ENCODE peak calls at places on chromosomes 7 and 10, in seven cellular contexts. K, B, I, N, R, U and Z are unnamed samples.

GRCh38 chr7:45574521-45575500 is 643 bp downstream of the ADCY1 start:
- DNase-seq in K (peak), B (no peak), I (no peak), N (no peak), R (no peak), U (peak), Z (peak)

GRCh38 chr10:29493697-29494096 is 141.1 kb downstream of the SVIL start:
- DNase-seq in K (no peak), B (no peak), I (no peak), N (no peak), R (no peak), U (no peak), Z (no peak)

GRCh38 chr10:121216295-121216694 is 365.1 kb downstream of the WDR11 start:
- DNase-seq in K (no peak), B (no peak), I (no peak), N (no peak), R (no peak), U (no peak), Z (no peak)

GRCh38 chr7:30251708-30252329 is 32.6 kb upstream of the ZNRF2 start:
- DNase-seq in K (no peak), B (no peak), I (no peak), N (no peak), R (no peak), U (no peak), Z (no peak)

GRCh38 chr10:59227136-59227673 is 50.8 kb downstream of the PHYHIPL start:
- DNase-seq in K (no peak), B (no peak), I (no peak), N (no peak), R (no peak), U (no peak), Z (no peak)

GRCh38 chr10:113539789-113540188 is 13.1 kb upstream of the HABP2 start:
- DNase-seq in K (no peak), B (no peak), I (no peak), N (no peak), R (peak), U (no peak), Z (no peak)

GRCh38 chr10:23158370-23158769 is 33.7 kb upstream of the PTF1A start:
- DNase-seq in K (peak), B (no peak), I (no peak), N (peak), R (peak), U (peak), Z (peak)

GRCh38 chr10:22475857-22476600 is 130.7 kb downstream of the SPAG6 start:
- DNase-seq in K (peak), B (no peak), I (no peak), N (no peak), R (peak), U (peak), Z (peak)

GRCh38 chr7:151993977-151994676 is 31.3 kb upstream of the GALNT11 start:
- DNase-seq in K (no peak), B (no peak), I (no peak), N (no peak), R (peak), U (no peak), Z (no peak)

GRCh38 chr7:73991522-73992103 is 36.4 kb upstream of the ELN start:
- DNase-seq in K (no peak), B (no peak), I (no peak), N (no peak), R (no peak), U (no peak), Z (no peak)

GRCh38 chr10:127907411-127908105 is 655 bp downstream of the PTPRE start:
- DNase-seq in K (no peak), B (no peak), I (no peak), N (no peak), R (peak), U (no peak), Z (no peak)

GRCh38 chr7:117012284-117013174 is 59.2 kb downstream of the ST7 start:
- DNase-seq in K (no peak), B (no peak), I (no peak), N (no peak), R (no peak), U (no peak), Z (no peak)

GRCh38 chr7:73742753-73743641 is 4.4 kb upstream of the ABHD11 start:
- DNase-seq in K (peak), B (peak), I (no peak), N (no peak), R (peak), U (no peak), Z (no peak)

GRCh38 chr7:29859491-29860180 is 53.3 kb downstream of the WIPF3 start:
- DNase-seq in K (no peak), B (no peak), I (no peak), N (no peak), R (no peak), U (no peak), Z (no peak)

GRCh38 chr7:158858592-158859503 is 2.5 kb downstream of the DYNC2I1 start:
- DNase-seq in K (no peak), B (no peak), I (no peak), N (no peak), R (no peak), U (no peak), Z (no peak)

GRCh38 chr10:12238821-12239220 is 42.8 kb downstream of the CDC123 start:
- DNase-seq in K (no peak), B (no peak), I (no peak), N (no peak), R (no peak), U (no peak), Z (no peak)

GRCh38 chr10:6151087-6151977 is 51.4 kb upstream of the PFKFB3 start:
- DNase-seq in K (peak), B (no peak), I (no peak), N (no peak), R (peak), U (peak), Z (peak)

GRCh38 chr7:69814421-69814962 is 216.2 kb downstream of the AUTS2 start:
- DNase-seq in K (peak), B (no peak), I (no peak), N (no peak), R (peak), U (no peak), Z (peak)

GRCh38 chr10:19816420-19817250 is at the start of gene PLXDC2:
- DNase-seq in K (peak), B (no peak), I (no peak), N (no peak), R (peak), U (peak), Z (peak)

GRCh38 chr7:91973632-91974031 is 33.0 kb downstream of the AKAP9 start:
- DNase-seq in K (no peak), B (no peak), I (no peak), N (no peak), R (no peak), U (no peak), Z (no peak)

GRCh38 chr10:11017575-11018425 is at the start of gene CELF2:
- DNase-seq in K (peak), B (no peak), I (peak), N (peak), R (peak), U (peak), Z (peak)

GRCh38 chr7:156854654-156855053 is 38.3 kb downstream of the LMBR1 start:
- DNase-seq in K (no peak), B (no peak), I (no peak), N (no peak), R (no peak), U (no peak), Z (no peak)